ENCODE peak calls at places on chromosome 10, in eight cellular contexts. G is right lobe of liver, N is endodermal cell, E is tibial nerve, V is left ventricle myocardium inferior, C is psoas muscle, K is thyroid gland, S is GM12878. Y is an unnamed sample.

GRCh38 chr10:132366006-132366405 is 31.0 kb upstream of the PWWP2B start:
- DNase-seq in N (no peak), G (no peak), S (no peak), V (no peak), C (no peak), K (no peak), E (no peak), Y (no peak)

GRCh38 chr10:4646546-4646945 is 179.5 kb upstream of the AKR1E2 start:
- DNase-seq in C (no peak), S (no peak), E (no peak), G (no peak), K (no peak), V (no peak), N (no peak), Y (no peak)

GRCh38 chr10:123149568-123150228 is 1.8 kb downstream of the HMX2 start:
- DNase-seq in E (no peak), N (peak; percentile 81), S (no peak), G (no peak), K (no peak), C (no peak), V (no peak), Y (no peak)

GRCh38 chr10:69674786-69675185 is 44.7 kb downstream of the FAM241B start:
- DNase-seq in G (no peak), C (no peak), V (no peak), S (no peak), K (no peak), N (no peak), E (no peak), Y (no peak)

GRCh38 chr10:132452216-132452650 is 55.2 kb downstream of the PWWP2B start:
- DNase-seq in N (peak; percentile 65), E (no peak), V (no peak), G (peak; percentile 42), K (no peak), S (no peak), C (peak; percentile 16), Y (no peak)

GRCh38 chr10:61475449-61475873 is 22.3 kb upstream of the TMEM26 start:
- DNase-seq in S (no peak), C (no peak), K (no peak), G (no peak), V (no peak), E (no peak), N (no peak), Y (no peak)

GRCh38 chr10:92997620-92998019 is 63.0 kb upstream of the CYP26C1 start:
- DNase-seq in G (no peak), C (no peak), S (no peak), E (no peak), V (no peak), N (no peak), K (no peak), Y (no peak)

GRCh38 chr10:117830832-117831231 is 215.9 kb downstream of the RAB11FIP2 start:
- DNase-seq in E (no peak), V (no peak), N (peak; percentile 94), K (no peak), G (no peak), S (no peak), C (no peak), Y (no peak)

GRCh38 chr10:35394411-35394851 is 58.1 kb downstream of the CCNY start:
- DNase-seq in N (peak; percentile 68), V (no peak), K (peak; percentile 84), E (no peak), S (no peak), C (no peak), G (peak; percentile 42), Y (peak; percentile 62)

GRCh38 chr10:370222-370825 is 235.1 kb downstream of the ZMYND11 start:
- DNase-seq in G (no peak), E (no peak), V (no peak), S (no peak), N (no peak), C (no peak), K (no peak), Y (no peak)

GRCh38 chr10:43816351-43817321 is 168.0 kb upstream of the ZNF32 start:
- DNase-seq in N (peak; percentile 35), C (no peak), S (peak; percentile 61), G (no peak), V (no peak), E (no peak), K (no peak), Y (no peak)

GRCh38 chr10:112182808-112183328 is 697 bp downstream of the GPAM start:
- DNase-seq in V (no peak), C (no peak), K (peak; percentile 10), N (peak; percentile 47), E (no peak), S (no peak), G (no peak), Y (no peak)

GRCh38 chr10:78778446-78779338 is 290.1 kb upstream of the ZMIZ1 start:
- DNase-seq in G (no peak), N (peak; percentile 30), E (peak; percentile 6), C (no peak), S (no peak), K (no peak), V (no peak), Y (no peak)

GRCh38 chr10:86752311-86752710 is 4.1 kb upstream of the BMPR1A start:
- DNase-seq in K (no peak), G (no peak), C (no peak), E (no peak), N (no peak), S (no peak), V (no peak), Y (no peak)

GRCh38 chr10:48655426-48656240 is 29.0 kb upstream of the WDFY4 start:
- DNase-seq in S (no peak), N (no peak), C (peak; percentile 80), E (no peak), G (peak; percentile 94), K (peak; percentile 90), V (peak; percentile 76), Y (no peak)

GRCh38 chr10:70558871-70559810 is 43.4 kb downstream of the PRF1 start:
- DNase-seq in N (peak; percentile 89), V (peak; percentile 71), S (no peak), E (no peak), K (peak; percentile 76), C (no peak), G (peak; percentile 37), Y (peak; percentile 72)

DNA sequence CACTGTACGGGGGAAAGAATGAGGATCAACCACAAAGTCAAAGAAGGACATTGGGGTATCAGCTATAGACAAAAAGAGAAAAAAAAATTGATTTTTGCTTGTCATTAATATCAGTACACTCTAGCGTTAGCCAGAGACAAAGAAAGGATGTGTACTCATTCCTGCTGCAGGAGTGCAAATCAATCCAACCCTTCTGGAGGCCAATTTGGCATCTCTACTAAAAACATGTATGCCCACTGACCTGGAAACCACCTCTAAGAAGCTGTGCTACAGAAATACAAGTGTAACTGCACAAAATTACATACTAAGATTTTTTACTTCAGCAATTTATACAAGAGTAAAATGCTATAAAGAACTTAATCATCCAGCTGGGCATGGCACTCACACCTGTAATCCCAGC is 13.6 kb downstream of the NSMCE4A start:
- DNase-seq in V (no peak), C (no peak), K (no peak), N (no peak), G (no peak), E (no peak), S (no peak), Y (no peak)
- H3K36me3 ChIP-seq in V (peaks cover 78% of the 10 kb centered on the region), C (peaks cover 2% of the 10 kb centered on the region), K (peaks cover 35% of the 10 kb centered on the region), N (peaks cover 72% of the 10 kb centered on the region), G (peaks cover 5% of the 10 kb centered on the region), E (peaks cover 4% of the 10 kb centered on the region), S (peaks cover 6% of the 10 kb centered on the region), Y (peaks cover 59% of the 10 kb centered on the region)

DNA sequence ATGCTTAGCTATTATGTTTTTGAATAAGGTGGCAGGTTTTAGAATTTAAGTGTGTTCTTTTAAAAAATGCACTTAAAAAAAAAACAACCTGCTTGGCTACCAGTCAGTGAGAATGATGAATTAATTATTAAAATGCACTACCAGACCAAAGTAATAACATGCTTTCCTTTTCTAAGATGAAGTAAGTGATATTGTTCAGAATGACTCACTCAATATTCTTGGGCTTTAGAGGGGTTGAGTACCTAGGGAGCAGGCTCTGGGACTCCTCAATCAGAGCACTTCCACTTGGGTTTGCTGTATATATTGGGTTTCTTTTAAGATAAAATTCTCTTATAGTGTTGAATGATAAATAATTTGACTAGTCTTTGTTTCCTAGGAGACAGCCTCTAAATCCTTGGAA is 8.6 kb downstream of the STAM start:
- DNase-seq in K (no peak), N (no peak), C (no peak), S (no peak), G (no peak), V (no peak), E (no peak), Y (no peak)
- H3K9me3 ChIP-seq in K (no peaks in the 10 kb centered on the region), N (peaks cover 59% of the 10 kb centered on the region), C (no peaks in the 10 kb centered on the region), S (peaks cover 19% of the 10 kb centered on the region), G (no peaks in the 10 kb centered on the region), V (peaks cover 12% of the 10 kb centered on the region), E (no peaks in the 10 kb centered on the region), Y (peaks cover 5% of the 10 kb centered on the region)

DNA sequence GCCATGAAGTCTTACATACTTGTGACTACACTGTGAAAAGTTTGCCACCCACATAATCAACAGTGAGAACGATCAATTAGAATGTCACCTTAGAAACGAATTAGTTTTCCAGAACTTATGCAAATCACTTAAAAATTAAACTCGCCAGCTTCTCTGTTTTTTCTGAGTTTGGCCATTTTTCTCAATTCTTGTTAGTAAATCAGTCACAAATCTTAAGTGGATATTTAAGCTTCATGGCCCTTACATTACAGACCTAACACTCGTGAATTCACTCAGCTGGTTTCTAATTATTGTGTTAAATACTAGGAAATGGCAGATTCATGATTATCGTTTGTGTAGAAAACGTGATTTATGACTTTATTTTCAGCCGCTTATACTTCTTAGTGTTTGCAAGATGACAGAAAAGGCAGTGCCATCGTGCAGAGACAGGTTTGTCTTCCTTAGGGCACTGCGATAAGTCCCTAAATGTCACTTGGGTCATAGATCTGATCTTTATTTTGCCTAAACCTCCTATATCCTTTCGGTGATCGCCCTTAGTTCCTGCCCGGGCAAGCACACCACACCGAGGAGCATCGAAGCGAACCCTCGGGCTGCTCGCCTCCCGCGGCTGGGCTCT is 605 bp upstream of the CELF2 start:
- DNase-seq in N (no peak), S (no peak), K (peak; percentile 71), E (no peak), C (no peak), V (no peak), G (no peak), Y (no peak)
- H3K4me3 ChIP-seq in N (peak overlapping the region; percentile 80), S (peak overlapping the region; percentile 58), K (peak overlapping the region; percentile 44), E (peak overlapping the region; percentile 52), C (peak overlapping the region; percentile 79), V (peak overlapping the region; percentile 81), G (peak overlapping the region; percentile 9), Y (peak overlapping the region; percentile 37)

GRCh38 chr10:104315486-104315921 is 22.8 kb downstream of the ITPRIP start:
- DNase-seq in S (no peak), C (no peak), V (no peak), E (no peak), G (no peak), N (no peak), K (no peak), Y (no peak)

GRCh38 chr10:104316321-104317099 is 21.8 kb downstream of the ITPRIP start:
- DNase-seq in N (no peak), E (no peak), V (no peak), K (no peak), C (no peak), G (no peak), S (no peak), Y (no peak)

GRCh38 chr10:104317195-104318095 is 20.8 kb downstream of the ITPRIP start:
- DNase-seq in N (no peak), E (peak; percentile 24), K (peak; percentile 29), S (no peak), G (no peak), C (no peak), V (no peak), Y (peak; percentile 54)

GRCh38 chr10:104318096-104318725 is 20.1 kb downstream of the ITPRIP start:
- DNase-seq in C (no peak), N (no peak), G (no peak), S (no peak), E (peak; percentile 7), V (no peak), K (no peak), Y (no peak)

GRCh38 chr10:104314591-104315485 is 23.4 kb downstream of the ITPRIP start:
- DNase-seq in G (no peak), N (no peak), E (peak; percentile 12), C (no peak), V (no peak), S (no peak), K (no peak), Y (no peak)
- H3K36me3 ChIP-seq in G (peaks cover 3% of the 10 kb centered on the region), N (peaks cover 46% of the 10 kb centered on the region), E (no peaks in the 10 kb centered on the region), C (peaks cover 9% of the 10 kb centered on the region), V (peaks cover 38% of the 10 kb centered on the region), S (peaks cover 42% of the 10 kb centered on the region), K (peaks cover 33% of the 10 kb centered on the region), Y (peaks cover 24% of the 10 kb centered on the region)